ENCODE peak calls at places on chromosomes 2 and 18, in seven cellular contexts. One of them, this sample, is unnamed.

GRCh38 chr2:121974919-121975654 is 219.6 kb downstream of the TSN start:
- DNase-seq in endothelial cell: peak
- DNase-seq in ovary: peak
- DNase-seq in uterus: peak
- DNase-seq in fibroblast of lung: peak
- DNase-seq in A673: peak
- DNase-seq in BJ: peak
- DNase-seq in this sample: no peak

GRCh38 chr2:43107679-43108078 is 118.7 kb downstream of the ZFP36L2 start:
- DNase-seq in BJ: no peak
- DNase-seq in A673: no peak
- DNase-seq in ovary: peak
- DNase-seq in endothelial cell: no peak
- DNase-seq in uterus: no peak
- DNase-seq in fibroblast of lung: no peak
- DNase-seq in this sample: no peak

GRCh38 chr2:53508667-53509066 is 258.9 kb upstream of the CHAC2 start:
- DNase-seq in endothelial cell: no peak
- DNase-seq in A673: peak
- DNase-seq in ovary: no peak
- DNase-seq in uterus: no peak
- DNase-seq in BJ: no peak
- DNase-seq in fibroblast of lung: peak
- DNase-seq in this sample: no peak

GRCh38 chr2:453132-453531 is 165.2 kb upstream of the ALKAL2 start:
- DNase-seq in fibroblast of lung: peak
- DNase-seq in BJ: no peak
- DNase-seq in ovary: no peak
- DNase-seq in endothelial cell: no peak
- DNase-seq in uterus: no peak
- DNase-seq in A673: no peak
- DNase-seq in this sample: no peak

GRCh38 chr2:9274701-9275343 is 68.2 kb downstream of the ASAP2 start:
- DNase-seq in ovary: no peak
- DNase-seq in BJ: no peak
- DNase-seq in A673: no peak
- DNase-seq in endothelial cell: no peak
- DNase-seq in fibroblast of lung: no peak
- DNase-seq in uterus: no peak
- DNase-seq in this sample: no peak

GRCh38 chr2:55364189-55365055 is 55.2 kb downstream of the CCDC88A start:
- DNase-seq in A673: peak
- DNase-seq in fibroblast of lung: peak
- DNase-seq in uterus: peak
- DNase-seq in BJ: peak
- DNase-seq in endothelial cell: no peak
- DNase-seq in ovary: peak
- DNase-seq in this sample: no peak

GRCh38 chr2:135657806-135658582 is 83.7 kb upstream of the UBXN4 start:
- DNase-seq in BJ: no peak
- DNase-seq in fibroblast of lung: no peak
- DNase-seq in ovary: no peak
- DNase-seq in uterus: no peak
- DNase-seq in endothelial cell: no peak
- DNase-seq in A673: no peak
- DNase-seq in this sample: no peak

GRCh38 chr2:28643911-28644334 is 107.7 kb upstream of the PPP1CB start:
- DNase-seq in ovary: no peak
- DNase-seq in uterus: peak
- DNase-seq in BJ: peak
- DNase-seq in A673: peak
- DNase-seq in endothelial cell: no peak
- DNase-seq in fibroblast of lung: peak
- DNase-seq in this sample: no peak

GRCh38 chr2:20183373-20183772 is 41.6 kb downstream of the SDC1 start:
- DNase-seq in ovary: no peak
- DNase-seq in endothelial cell: no peak
- DNase-seq in A673: no peak
- DNase-seq in fibroblast of lung: no peak
- DNase-seq in BJ: no peak
- DNase-seq in uterus: no peak
- DNase-seq in this sample: no peak

GRCh38 chr18:53753616-53754015 is 470.9 kb downstream of the MBD2 start:
- DNase-seq in ovary: no peak
- DNase-seq in uterus: no peak
- DNase-seq in fibroblast of lung: no peak
- DNase-seq in endothelial cell: no peak
- DNase-seq in A673: peak
- DNase-seq in BJ: no peak
- DNase-seq in this sample: no peak

GRCh38 chr18:26546875-26547301 is 1.5 kb downstream of the KCTD1 start:
- DNase-seq in BJ: no peak
- DNase-seq in A673: no peak
- DNase-seq in uterus: no peak
- DNase-seq in fibroblast of lung: peak
- DNase-seq in ovary: peak
- DNase-seq in endothelial cell: no peak
- DNase-seq in this sample: no peak

GRCh38 chr18:26546170-26546874 is 2.0 kb downstream of the KCTD1 start:
- DNase-seq in fibroblast of lung: peak
- DNase-seq in ovary: no peak
- DNase-seq in A673: peak
- DNase-seq in BJ: no peak
- DNase-seq in endothelial cell: no peak
- DNase-seq in uterus: no peak
- DNase-seq in this sample: no peak

GRCh38 chr18:26549103-26549485 is 741 bp upstream of the KCTD1 start:
- DNase-seq in endothelial cell: no peak
- DNase-seq in fibroblast of lung: peak
- DNase-seq in BJ: no peak
- DNase-seq in A673: peak
- DNase-seq in uterus: peak
- DNase-seq in ovary: no peak
- DNase-seq in this sample: peak

GRCh38 chr18:26548144-26549102 is at the start of gene KCTD1:
- DNase-seq in BJ: no peak
- DNase-seq in ovary: peak
- DNase-seq in endothelial cell: peak
- DNase-seq in uterus: peak
- DNase-seq in A673: peak
- DNase-seq in fibroblast of lung: peak
- DNase-seq in this sample: peak

DNA sequence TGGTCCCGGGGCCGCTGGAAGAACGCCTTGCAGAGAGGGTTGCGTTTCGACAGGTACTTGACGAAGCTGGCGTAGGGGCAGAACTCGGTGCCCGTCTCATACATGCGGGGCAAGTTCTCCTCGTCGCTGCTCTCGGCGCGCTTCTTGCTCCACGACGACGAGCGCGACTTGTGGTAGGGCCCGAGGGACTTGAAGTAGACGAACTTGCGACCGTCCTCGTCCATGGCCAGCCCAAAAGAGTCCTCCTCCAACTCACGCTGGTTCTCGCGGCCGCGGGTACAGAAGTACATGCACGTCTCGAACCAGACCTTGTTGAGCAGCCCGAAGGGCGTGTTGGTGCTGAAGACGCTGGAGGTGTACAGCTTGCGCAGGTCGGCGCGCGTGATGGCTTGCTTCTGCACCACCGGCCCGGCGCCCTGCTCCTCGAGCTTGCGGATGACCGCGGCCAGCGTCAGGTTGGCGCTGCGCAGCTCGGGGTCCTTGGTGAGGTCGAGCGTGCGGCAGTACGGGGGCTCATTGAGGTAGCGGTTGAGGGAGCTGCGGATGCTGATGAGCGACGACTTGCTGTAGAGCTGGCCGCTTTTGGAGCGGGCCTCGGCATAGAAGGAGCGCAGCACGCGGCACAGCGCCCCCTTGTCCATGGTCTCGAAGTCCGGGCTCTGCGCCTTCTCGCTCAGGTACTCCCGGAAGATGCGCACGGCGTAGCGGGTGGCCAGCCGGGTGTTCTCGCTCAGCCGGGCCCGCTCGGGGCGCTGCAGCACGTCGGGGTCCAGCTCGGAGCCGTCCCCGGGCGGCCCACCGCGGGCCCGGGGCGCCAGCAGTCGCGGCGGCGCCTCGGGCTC is 830 bp downstream of the KCTD1 start:
- DNase-seq in fibroblast of lung: peak
- DNase-seq in endothelial cell: peak
- DNase-seq in uterus: peak
- DNase-seq in ovary: peak
- DNase-seq in A673: peak
- DNase-seq in BJ: no peak
- DNase-seq in this sample: peak
- TF ChIP-seq CTCF in fibroblast of lung: peak
- TF ChIP-seq CTCF in endothelial cell: peak
- TF ChIP-seq CTCF in uterus: peak
- TF ChIP-seq CTCF in ovary: peak
- TF ChIP-seq CTCF in A673: peak
- TF ChIP-seq CTCF in BJ: peak
- TF ChIP-seq CTCF in this sample: peak

GRCh38 chr18:49843778-49844625 is 30.7 kb upstream of the ACAA2 start:
- DNase-seq in uterus: no peak
- DNase-seq in ovary: no peak
- DNase-seq in BJ: no peak
- DNase-seq in A673: no peak
- DNase-seq in fibroblast of lung: no peak
- DNase-seq in endothelial cell: no peak
- DNase-seq in this sample: no peak
- TF ChIP-seq CTCF in uterus: no peak
- TF ChIP-seq CTCF in ovary: no peak
- TF ChIP-seq CTCF in BJ: no peak
- TF ChIP-seq CTCF in A673: no peak
- TF ChIP-seq CTCF in fibroblast of lung: no peak
- TF ChIP-seq CTCF in endothelial cell: no peak
- TF ChIP-seq CTCF in this sample: no peak

GRCh38 chr18:74078257-74078656 is 69.4 kb downstream of the FBXO15 start:
- DNase-seq in endothelial cell: no peak
- DNase-seq in fibroblast of lung: no peak
- DNase-seq in ovary: no peak
- DNase-seq in uterus: no peak
- DNase-seq in BJ: no peak
- DNase-seq in A673: no peak
- DNase-seq in this sample: no peak
- TF ChIP-seq CTCF in endothelial cell: no peak
- TF ChIP-seq CTCF in fibroblast of lung: no peak
- TF ChIP-seq CTCF in ovary: no peak
- TF ChIP-seq CTCF in uterus: no peak
- TF ChIP-seq CTCF in BJ: no peak
- TF ChIP-seq CTCF in A673: no peak
- TF ChIP-seq CTCF in this sample: no peak

DNA sequence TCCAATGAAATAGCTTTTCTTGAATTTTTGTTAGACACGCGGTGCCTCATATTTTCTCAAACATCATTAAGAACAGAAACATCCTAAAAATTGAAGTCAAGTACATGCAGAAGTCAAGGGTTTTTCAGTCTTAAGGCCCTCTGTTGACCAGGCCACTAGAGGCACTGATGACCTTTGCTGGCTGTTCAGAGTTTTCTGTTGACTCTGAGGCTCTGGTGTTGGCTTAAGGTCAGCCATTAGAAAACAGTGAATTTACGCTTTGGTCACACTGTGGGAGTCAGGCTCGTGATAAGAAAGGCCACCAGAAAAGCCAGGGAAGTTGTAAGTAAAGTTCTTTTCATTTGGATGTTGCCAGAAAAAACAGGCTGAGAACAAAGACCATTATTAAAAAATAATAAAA is 5.8 kb upstream of the UPP2 start:
- DNase-seq in BJ: no peak
- DNase-seq in uterus: no peak
- DNase-seq in A673: no peak
- DNase-seq in ovary: no peak
- DNase-seq in endothelial cell: no peak
- DNase-seq in fibroblast of lung: no peak
- DNase-seq in this sample: no peak
- TF ChIP-seq CTCF in BJ: no peak
- TF ChIP-seq CTCF in uterus: no peak
- TF ChIP-seq CTCF in A673: no peak
- TF ChIP-seq CTCF in ovary: no peak
- TF ChIP-seq CTCF in endothelial cell: no peak
- TF ChIP-seq CTCF in fibroblast of lung: no peak
- TF ChIP-seq CTCF in this sample: no peak

GRCh38 chr18:79935499-79935898 is 16.0 kb downstream of the SLC66A2 start:
- DNase-seq in endothelial cell: no peak
- DNase-seq in uterus: peak
- DNase-seq in ovary: no peak
- DNase-seq in BJ: no peak
- DNase-seq in fibroblast of lung: no peak
- DNase-seq in A673: no peak
- DNase-seq in this sample: no peak

GRCh38 chr18:79935925-79936324 is 15.5 kb downstream of the SLC66A2 start:
- DNase-seq in endothelial cell: no peak
- DNase-seq in BJ: no peak
- DNase-seq in ovary: no peak
- DNase-seq in uterus: peak
- DNase-seq in A673: no peak
- DNase-seq in fibroblast of lung: no peak
- DNase-seq in this sample: peak

GRCh38 chr18:79933765-79934164 is 17.7 kb downstream of the SLC66A2 start:
- DNase-seq in ovary: no peak
- DNase-seq in uterus: peak
- DNase-seq in fibroblast of lung: peak
- DNase-seq in A673: no peak
- DNase-seq in endothelial cell: no peak
- DNase-seq in BJ: peak
- DNase-seq in this sample: peak

GRCh38 chr18:79935098-79935480 is 16.4 kb downstream of the SLC66A2 start:
- DNase-seq in uterus: no peak
- DNase-seq in endothelial cell: no peak
- DNase-seq in A673: no peak
- DNase-seq in fibroblast of lung: no peak
- DNase-seq in ovary: no peak
- DNase-seq in BJ: no peak
- DNase-seq in this sample: peak

DNA sequence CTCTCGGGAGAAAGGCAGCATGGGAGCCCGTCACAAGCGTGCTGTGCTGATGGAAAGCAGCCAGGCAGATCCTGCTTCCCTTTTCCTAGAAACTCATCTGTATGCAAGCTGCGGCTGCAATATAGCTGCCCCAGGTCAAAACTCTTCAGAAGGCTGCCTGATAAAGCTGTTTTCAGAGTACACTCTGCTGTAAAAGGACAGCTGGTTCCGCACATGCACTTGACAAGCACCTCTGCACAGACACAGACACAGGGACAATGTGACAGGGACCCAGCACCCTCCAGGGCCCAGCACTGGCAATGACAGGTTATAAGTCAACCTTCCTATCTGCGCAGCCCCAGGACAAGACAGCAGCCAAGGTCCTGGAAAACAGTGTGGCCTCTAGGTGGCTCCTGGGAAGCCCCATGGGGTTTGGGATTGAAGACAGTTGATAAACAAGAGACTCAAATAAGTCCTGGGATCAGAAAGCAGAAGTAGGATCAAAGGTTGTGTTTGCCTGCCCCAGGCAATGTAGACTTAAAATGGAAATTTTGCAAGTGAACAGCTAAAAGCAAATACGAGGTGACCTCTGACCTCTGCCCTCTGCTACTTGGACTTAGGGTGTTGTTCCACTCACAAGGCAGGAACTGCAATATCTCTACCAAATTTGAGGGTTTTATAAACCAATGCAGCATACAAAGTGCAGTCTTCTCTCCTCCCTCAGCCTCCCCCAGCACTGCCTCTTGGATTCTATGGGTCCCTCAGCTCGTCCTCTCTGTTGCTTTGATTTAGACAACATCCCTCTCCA is 16.9 kb downstream of the SLC66A2 start:
- DNase-seq in A673: no peak
- DNase-seq in ovary: no peak
- DNase-seq in endothelial cell: no peak
- DNase-seq in uterus: peak
- DNase-seq in fibroblast of lung: no peak
- DNase-seq in BJ: no peak
- DNase-seq in this sample: peak
- TF ChIP-seq CTCF in A673: no peak
- TF ChIP-seq CTCF in ovary: no peak
- TF ChIP-seq CTCF in endothelial cell: no peak
- TF ChIP-seq CTCF in uterus: no peak
- TF ChIP-seq CTCF in fibroblast of lung: no peak
- TF ChIP-seq CTCF in BJ: no peak
- TF ChIP-seq CTCF in this sample: peak